ENCODE peak calls at places on chromosomes 5 and 9, in four cellular contexts. Q is HepG2, I is WTC11, R is GM12878. A is an unnamed sample.

GRCh38 chr5:113061851-113062631 is 85.4 kb downstream of the DCP2 start:
- DNase-seq in Q (no peak), I (no peak), R (no peak), A (no peak)

GRCh38 chr5:151464101-151464500 is 16.7 kb downstream of the SLC36A1 start:
- DNase-seq in R (no peak), Q (no peak), I (no peak), A (no peak)

GRCh38 chr5:59565551-59565950 is 328.0 kb downstream of the PDE4D start:
- DNase-seq in R (no peak), I (no peak), Q (no peak), A (no peak)

GRCh38 chr5:99355881-99356280 is 427.1 kb upstream of the CHD1 start:
- DNase-seq in I (no peak), R (no peak), Q (no peak), A (no peak)

GRCh38 chr5:104650313-104650712 is 1087.7 kb upstream of the NUDT12 start:
- DNase-seq in Q (no peak), I (no peak), R (no peak), A (no peak)

GRCh38 chr5:8842906-8843590 is 702.8 kb downstream of the SEMA5A start:
- DNase-seq in I (no peak), R (no peak), Q (no peak), A (no peak)

GRCh38 chr5:61416410-61416809 is 84.4 kb downstream of the ZSWIM6 start:
- DNase-seq in I (no peak), R (no peak), Q (no peak), A (no peak)

GRCh38 chr5:66273131-66273530 is 129.0 kb downstream of the SREK1 start:
- DNase-seq in I (no peak), Q (no peak), R (no peak), A (no peak)

GRCh38 chr5:30832519-30832918 is 361.0 kb upstream of the CDH6 start:
- DNase-seq in R (no peak), I (no peak), Q (no peak), A (no peak)

GRCh38 chr5:80136751-80137272 is 101.7 kb downstream of the THBS4 start:
- DNase-seq in I (no peak), R (no peak), Q (no peak), A (no peak)

GRCh38 chr9:109122726-109123621 is 3.2 kb upstream of the TMEM245 start:
- DNase-seq in Q (peak; percentile 60), R (no peak), I (no peak), A (no peak)

GRCh38 chr5:10885026-10885425 is 124.0 kb upstream of the DAP start:
- DNase-seq in I (no peak), Q (no peak), R (no peak), A (no peak)

GRCh38 chr9:116058421-116058820 is 95.2 kb upstream of the PAPPA start:
- DNase-seq in Q (no peak), I (no peak), R (no peak), A (no peak)

GRCh38 chr5:84688566-84688965 is 303.9 kb upstream of the EDIL3 start:
- DNase-seq in Q (no peak), R (no peak), I (no peak), A (no peak)

GRCh38 chr5:119036101-119036762 is 34.7 kb upstream of the DMXL1 start:
- DNase-seq in R (no peak), Q (no peak), I (no peak), A (peak; percentile 10)

GRCh38 chr9:93675336-93676150 is 99.2 kb downstream of the PHF2 start:
- DNase-seq in I (peak; percentile 5), Q (no peak), R (no peak), A (no peak)

GRCh38 chr9:135116892-135117680 is 29.6 kb downstream of the OLFM1 start:
- DNase-seq in I (no peak), Q (no peak), R (no peak), A (no peak)
- TF ChIP-seq NR2C2 in I (no peak), Q (no peak), R (no peak), A (no peak)

DNA sequence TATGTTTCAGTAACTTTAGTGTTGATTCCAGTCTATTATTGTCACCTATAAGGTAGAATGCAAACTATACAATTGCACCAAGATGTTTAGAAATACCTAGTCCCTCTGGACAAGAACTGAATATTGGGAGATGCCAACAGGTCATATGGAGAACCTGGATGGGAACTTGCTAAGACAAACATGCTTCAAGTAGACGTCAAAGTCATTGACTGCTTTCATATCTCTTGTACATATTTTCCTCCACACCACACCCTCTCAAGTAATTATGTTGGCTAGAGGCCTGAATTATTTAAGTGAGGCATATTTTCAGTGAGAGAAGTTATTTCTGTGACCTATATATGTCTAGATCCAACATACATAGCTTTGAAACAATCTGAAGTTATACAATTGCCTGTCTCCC is 453.3 kb downstream of the ELAVL2 start:
- DNase-seq in R (no peak), Q (no peak), I (no peak), A (no peak)
- TF ChIP-seq NR2C2 in R (no peak), Q (no peak), I (no peak), A (no peak)

DNA sequence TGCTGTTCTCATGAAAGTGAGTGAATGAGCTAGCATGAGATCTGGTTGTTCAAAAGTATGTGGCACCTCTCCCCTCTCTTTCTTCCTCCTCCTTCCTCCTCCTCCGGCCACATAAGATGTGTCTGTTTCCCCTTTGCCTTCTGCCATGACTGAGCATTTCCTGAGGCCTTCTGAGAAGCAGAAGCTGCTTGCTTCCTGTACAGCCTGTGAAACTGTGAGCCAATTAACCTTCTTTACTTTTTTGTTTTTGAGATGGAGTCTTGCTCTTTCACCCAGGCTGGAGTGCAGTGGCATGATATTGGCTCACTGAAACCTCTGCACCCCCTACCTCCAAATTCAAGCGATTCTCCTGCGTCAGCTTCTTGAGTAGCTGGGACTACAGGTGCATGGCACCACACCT is 6.1 kb downstream of the S100Z start:
- DNase-seq in I (no peak), Q (no peak), R (no peak), A (no peak)
- TF ChIP-seq NR2C2 in I (no peak), Q (no peak), R (no peak), A (no peak)

GRCh38 chr9:113599647-113600476 is 136.3 kb downstream of the RGS3 start:
- DNase-seq in I (no peak), R (no peak), Q (no peak), A (no peak)
- TF ChIP-seq NR2C2 in I (no peak), R (no peak), Q (no peak), A (no peak)

DNA sequence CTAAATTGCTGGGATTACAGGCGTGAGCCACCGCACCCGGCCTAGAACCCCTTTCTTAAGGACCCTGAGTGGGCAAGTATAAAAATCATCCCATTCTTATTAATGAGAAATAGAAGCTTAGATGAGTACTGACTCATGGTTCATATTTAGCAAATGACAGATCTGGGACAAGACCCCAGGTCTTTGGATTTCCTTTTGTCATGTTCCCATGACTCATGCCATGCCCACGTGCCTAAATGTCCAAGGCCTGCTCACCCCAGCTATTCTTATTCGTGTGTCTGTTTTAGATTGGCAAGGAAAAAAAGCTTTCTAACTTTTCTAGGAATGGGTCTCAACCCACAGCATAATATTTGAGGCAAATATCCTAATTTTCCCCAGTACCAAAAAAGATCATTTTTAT is 57.7 kb upstream of the RPS23 start:
- DNase-seq in R (no peak), I (no peak), Q (no peak), A (no peak)
- TF ChIP-seq NR2C2 in R (no peak), I (no peak), Q (no peak), A (no peak)

GRCh38 chr5:57035955-57036354 is 84.0 kb upstream of the MIER3 start:
- DNase-seq in I (no peak), R (no peak), Q (no peak), A (no peak)

GRCh38 chr5:57033103-57033502 is 81.2 kb upstream of the MIER3 start:
- DNase-seq in I (no peak), Q (no peak), R (no peak), A (no peak)

GRCh38 chr5:57034517-57034916 is 82.6 kb upstream of the MIER3 start:
- DNase-seq in Q (no peak), R (no peak), I (no peak), A (no peak)

GRCh38 chr5:57032151-57032551 is 80.2 kb upstream of the MIER3 start:
- DNase-seq in R (no peak), I (no peak), Q (peak; percentile 20), A (no peak)

GRCh38 chr5:57033503-57033902 is 81.6 kb upstream of the MIER3 start:
- DNase-seq in Q (no peak), I (no peak), R (no peak), A (no peak)
- TF ChIP-seq NR2C2 in Q (no peak), I (no peak), R (no peak), A (no peak)

GRCh38 chr9:27362447-27363210 is 65.7 kb upstream of the EQTN start:
- DNase-seq in R (no peak), Q (no peak), I (no peak), A (no peak)

GRCh38 chr9:27368317-27368985 is 71.5 kb upstream of the EQTN start:
- DNase-seq in Q (no peak), I (no peak), R (no peak), A (no peak)

GRCh38 chr9:27367922-27368316 is 71.0 kb upstream of the EQTN start:
- DNase-seq in I (no peak), R (no peak), Q (no peak), A (no peak)

GRCh38 chr9:27367175-27367798 is 70.3 kb upstream of the EQTN start:
- DNase-seq in Q (no peak), I (no peak), R (peak; percentile 64), A (no peak)

DNA sequence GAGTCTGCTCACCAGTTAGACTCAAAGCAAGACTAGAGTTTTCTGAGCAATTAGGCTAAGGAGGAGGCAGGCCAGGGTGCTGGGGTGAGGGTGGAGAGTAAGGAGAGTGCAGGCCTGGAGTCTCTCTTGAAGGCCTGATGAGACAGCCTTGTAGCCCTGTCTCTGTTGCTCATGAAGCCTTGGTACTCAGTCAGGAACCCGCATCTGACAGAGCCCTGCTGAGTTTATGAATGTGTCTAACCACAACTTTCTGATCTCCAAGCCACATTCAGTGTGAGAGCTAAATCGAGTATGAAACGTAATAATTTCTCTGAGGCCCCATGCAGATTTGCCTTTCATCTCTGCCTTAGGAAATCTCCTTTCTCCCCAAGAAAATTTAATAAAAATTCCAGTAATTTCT is 69.0 kb upstream of the EQTN start:
- DNase-seq in Q (no peak), R (peak; percentile 74), I (no peak), A (no peak)
- TF ChIP-seq NR2C2 in Q (no peak), R (no peak), I (no peak), A (no peak)

DNA sequence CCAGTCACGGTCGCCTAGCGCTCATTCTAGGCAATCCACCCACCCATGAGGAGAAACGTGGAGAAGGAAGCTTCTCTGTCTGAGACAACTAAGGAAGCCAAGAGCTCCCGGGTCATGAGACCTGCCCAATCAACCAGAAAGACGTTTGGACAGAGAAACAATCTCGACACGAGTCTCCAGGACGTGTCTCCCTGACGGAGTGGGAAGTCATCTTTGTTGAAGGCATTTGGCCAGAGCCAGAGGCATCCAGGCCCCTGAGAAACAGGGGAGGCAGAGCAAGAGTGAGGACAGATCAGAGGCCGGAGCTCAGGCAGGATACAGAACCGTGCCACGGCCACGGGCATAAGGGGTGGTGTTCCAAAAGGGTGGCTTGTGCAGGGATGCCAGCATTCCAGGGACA is 479.0 kb downstream of the SPATA31A7 start:
- DNase-seq in R (no peak), I (no peak), Q (no peak), A (no peak)
- TF ChIP-seq NR2C2 in R (no peak), I (no peak), Q (no peak), A (no peak)

DNA sequence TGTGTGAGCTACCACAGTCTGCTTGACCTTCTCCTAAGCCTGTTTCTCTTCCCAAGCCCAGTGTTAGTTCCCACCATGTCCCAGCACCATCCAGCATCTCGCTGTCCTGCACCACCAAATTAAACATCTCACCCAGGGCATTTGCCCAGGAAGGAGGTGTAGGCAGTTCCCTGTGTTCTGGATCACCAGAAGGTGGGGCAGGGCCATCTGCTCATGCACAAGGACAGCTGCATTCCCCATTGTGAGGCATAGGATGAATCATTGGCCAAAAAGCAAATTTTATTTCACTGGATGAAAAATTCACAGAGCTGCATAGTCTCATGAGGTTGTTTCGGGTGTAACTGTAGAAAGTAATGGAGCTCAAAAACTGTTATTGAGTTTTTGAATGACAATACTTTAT is 89.5 kb upstream of the GRIA1 start:
- DNase-seq in R (no peak), Q (no peak), I (no peak), A (no peak)
- TF ChIP-seq NR2C2 in R (no peak), Q (no peak), I (no peak), A (no peak)